ENCODE peak calls at places on chromosomes 11 and 22, in eight cellular contexts. A is B cell, F is NCI-H1105 treated with DMSO at 0.1 percent for 48 hours, X is stromal cell of bone marrow, I is mammary epithelial cell, L is lower lobe of right lung, Y is astrocyte of the spinal cord, K is A549. O is an unnamed sample.

GRCh38 chr22:50687829-50688228 is 15.2 kb downstream of the SHANK3 start:
- DNase-seq in F (no peak), K (no peak), A (no peak), L (no peak), I (no peak), X (no peak), Y (no peak), O (no peak)

GRCh38 chr11:126578426-126578825 is 222.9 kb downstream of the ST3GAL4 start:
- DNase-seq in I (no peak), X (no peak), F (no peak), K (no peak), A (no peak), Y (no peak), L (no peak), O (no peak)

GRCh38 chr22:33337524-33337923 is 279.3 kb upstream of the SYN3 start:
- DNase-seq in L (peak), A (no peak), I (peak), Y (no peak), X (no peak), F (no peak), K (peak), O (no peak)

GRCh38 chr22:40799008-40799407 is 20.1 kb downstream of the SLC25A17 start:
- DNase-seq in K (no peak), L (no peak), F (no peak), X (no peak), A (no peak), Y (no peak), I (no peak), O (no peak)

GRCh38 chr11:97687106-97687505 is 1297.3 kb downstream of the JRKL start:
- DNase-seq in Y (no peak), A (no peak), K (no peak), X (no peak), L (no peak), I (no peak), F (no peak), O (no peak)

GRCh38 chr22:44660051-44660830 is 41.8 kb upstream of the PRR5 start:
- DNase-seq in A (no peak), F (no peak), X (no peak), I (no peak), L (no peak), Y (no peak), K (no peak), O (no peak)

GRCh38 chr22:43931771-43932170 is 8.2 kb downstream of the PNPLA3 start:
- DNase-seq in A (no peak), L (no peak), K (no peak), Y (no peak), I (no peak), X (no peak), F (no peak), O (no peak)

GRCh38 chr11:47060807-47061206 is 115.9 kb downstream of the ARFGAP2 start:
- DNase-seq in A (no peak), I (no peak), X (peak), K (peak), F (no peak), L (no peak), Y (peak), O (no peak)

GRCh38 chr11:125257185-125257584 is 92.6 kb downstream of the PKNOX2 start:
- DNase-seq in Y (no peak), L (no peak), A (no peak), K (peak), X (no peak), F (no peak), I (no peak), O (peak)

GRCh38 chr11:127616171-127616570 is 615.6 kb upstream of the KIRREL3 start:
- DNase-seq in A (no peak), L (no peak), F (no peak), I (no peak), K (no peak), Y (no peak), X (no peak), O (no peak)

GRCh38 chr11:47004595-47005033 is 68.1 kb downstream of the CSTPP1 start:
- DNase-seq in K (peak), F (no peak), I (peak), A (no peak), Y (peak), L (peak), X (peak), O (no peak)

GRCh38 chr11:45804806-45805304 is at the start of gene SLC35C1:
- DNase-seq in X (peak), A (peak), F (peak), K (peak), Y (peak), L (peak), I (peak), O (peak)

GRCh38 chr22:45526263-45526662 is 23.6 kb downstream of the FBLN1 start:
- DNase-seq in F (no peak), I (no peak), L (no peak), Y (no peak), X (no peak), K (no peak), A (no peak), O (no peak)

GRCh38 chr22:36107436-36107835 is 53.1 kb downstream of the APOL3 start:
- DNase-seq in K (no peak), Y (no peak), F (no peak), L (no peak), I (no peak), A (no peak), X (no peak), O (no peak)